ENCODE peak calls at places on chromosomes 16 and 17, in five cellular contexts. One of them, this sample, is unnamed.

GRCh38 chr17:46977348-46977747 is 1.7 kb downstream of the RPRML start:
- DNase-seq in BE2C: peak; percentile 84
- DNase-seq in activated CD4-positive, alpha-beta T cell treated with anti-CD3 and anti-CD28 coated beads, Interleukin-2, amount 10 ng/mL, durations not matched to agents 7 days and 5 days: no peak
- DNase-seq in HTR-8/SVneo: peak; percentile 62
- DNase-seq in HCEC 1CT: peak; percentile 57
- DNase-seq in this sample: peak; percentile 82

GRCh38 chr17:55454906-55455474 is 33.4 kb upstream of the MMD start:
- DNase-seq in BE2C: no peak
- DNase-seq in activated CD4-positive, alpha-beta T cell treated with anti-CD3 and anti-CD28 coated beads, Interleukin-2, amount 10 ng/mL, durations not matched to agents 7 days and 5 days: no peak
- DNase-seq in HTR-8/SVneo: peak; percentile 57
- DNase-seq in HCEC 1CT: peak; percentile 98
- DNase-seq in this sample: no peak

GRCh38 chr17:3556905-3557767 is 476 bp downstream of the TRPV3 start:
- DNase-seq in BE2C: no peak
- DNase-seq in activated CD4-positive, alpha-beta T cell treated with anti-CD3 and anti-CD28 coated beads, Interleukin-2, amount 10 ng/mL, durations not matched to agents 7 days and 5 days: no peak
- DNase-seq in HTR-8/SVneo: no peak
- DNase-seq in HCEC 1CT: no peak
- DNase-seq in this sample: no peak

GRCh38 chr17:79951361-79952264 is 84.1 kb downstream of the TBC1D16 start:
- DNase-seq in BE2C: peak; percentile 62
- DNase-seq in activated CD4-positive, alpha-beta T cell treated with anti-CD3 and anti-CD28 coated beads, Interleukin-2, amount 10 ng/mL, durations not matched to agents 7 days and 5 days: no peak
- DNase-seq in HTR-8/SVneo: no peak
- DNase-seq in HCEC 1CT: no peak
- DNase-seq in this sample: no peak

GRCh38 chr17:8143581-8144400 is 8.4 kb downstream of the PER1 start:
- DNase-seq in BE2C: no peak
- DNase-seq in activated CD4-positive, alpha-beta T cell treated with anti-CD3 and anti-CD28 coated beads, Interleukin-2, amount 10 ng/mL, durations not matched to agents 7 days and 5 days: no peak
- DNase-seq in HTR-8/SVneo: no peak
- DNase-seq in HCEC 1CT: no peak
- DNase-seq in this sample: no peak

GRCh38 chr17:82931696-82932060 is 91.9 kb upstream of the ZNF750 start:
- DNase-seq in BE2C: peak; percentile 34
- DNase-seq in activated CD4-positive, alpha-beta T cell treated with anti-CD3 and anti-CD28 coated beads, Interleukin-2, amount 10 ng/mL, durations not matched to agents 7 days and 5 days: no peak
- DNase-seq in HTR-8/SVneo: no peak
- DNase-seq in HCEC 1CT: peak; percentile 87
- DNase-seq in this sample: no peak

GRCh38 chr16:3458852-3459361 is 15.4 kb downstream of the NAA60 start:
- DNase-seq in BE2C: no peak
- DNase-seq in activated CD4-positive, alpha-beta T cell treated with anti-CD3 and anti-CD28 coated beads, Interleukin-2, amount 10 ng/mL, durations not matched to agents 7 days and 5 days: no peak
- DNase-seq in HTR-8/SVneo: no peak
- DNase-seq in HCEC 1CT: peak; percentile 14
- DNase-seq in this sample: no peak

GRCh38 chr16:87657621-87658192 is 55.4 kb downstream of the JPH3 start:
- DNase-seq in BE2C: no peak
- DNase-seq in activated CD4-positive, alpha-beta T cell treated with anti-CD3 and anti-CD28 coated beads, Interleukin-2, amount 10 ng/mL, durations not matched to agents 7 days and 5 days: peak; percentile 19
- DNase-seq in HTR-8/SVneo: peak; percentile 27
- DNase-seq in HCEC 1CT: no peak
- DNase-seq in this sample: no peak

GRCh38 chr17:41917192-41917591 is 1.6 kb downstream of the ACLY start:
- DNase-seq in BE2C: no peak
- DNase-seq in activated CD4-positive, alpha-beta T cell treated with anti-CD3 and anti-CD28 coated beads, Interleukin-2, amount 10 ng/mL, durations not matched to agents 7 days and 5 days: no peak
- DNase-seq in HTR-8/SVneo: no peak
- DNase-seq in HCEC 1CT: peak; percentile 26
- DNase-seq in this sample: no peak

GRCh38 chr17:79566251-79566955 is 44.4 kb downstream of the RBFOX3 start:
- DNase-seq in BE2C: no peak
- DNase-seq in activated CD4-positive, alpha-beta T cell treated with anti-CD3 and anti-CD28 coated beads, Interleukin-2, amount 10 ng/mL, durations not matched to agents 7 days and 5 days: no peak
- DNase-seq in HTR-8/SVneo: no peak
- DNase-seq in HCEC 1CT: no peak
- DNase-seq in this sample: no peak

GRCh38 chr17:49223517-49224197 is 6.9 kb downstream of the PHOSPHO1 start:
- DNase-seq in BE2C: peak; percentile 62
- DNase-seq in activated CD4-positive, alpha-beta T cell treated with anti-CD3 and anti-CD28 coated beads, Interleukin-2, amount 10 ng/mL, durations not matched to agents 7 days and 5 days: peak; percentile 63
- DNase-seq in HTR-8/SVneo: peak; percentile 86
- DNase-seq in HCEC 1CT: peak; percentile 15
- DNase-seq in this sample: peak; percentile 87

GRCh38 chr17:65482201-65482600 is 79.2 kb downstream of the AXIN2 start:
- DNase-seq in BE2C: no peak
- DNase-seq in activated CD4-positive, alpha-beta T cell treated with anti-CD3 and anti-CD28 coated beads, Interleukin-2, amount 10 ng/mL, durations not matched to agents 7 days and 5 days: no peak
- DNase-seq in HTR-8/SVneo: no peak
- DNase-seq in HCEC 1CT: no peak
- DNase-seq in this sample: no peak

GRCh38 chr16:89491974-89492687 is 1.8 kb upstream of the ANKRD11 start:
- DNase-seq in BE2C: peak; percentile 40
- DNase-seq in activated CD4-positive, alpha-beta T cell treated with anti-CD3 and anti-CD28 coated beads, Interleukin-2, amount 10 ng/mL, durations not matched to agents 7 days and 5 days: no peak
- DNase-seq in HTR-8/SVneo: no peak
- DNase-seq in HCEC 1CT: no peak
- DNase-seq in this sample: no peak

GRCh38 chr16:58057126-58057525 is 31.6 kb downstream of the MMP15 start:
- DNase-seq in BE2C: no peak
- DNase-seq in activated CD4-positive, alpha-beta T cell treated with anti-CD3 and anti-CD28 coated beads, Interleukin-2, amount 10 ng/mL, durations not matched to agents 7 days and 5 days: no peak
- DNase-seq in HTR-8/SVneo: no peak
- DNase-seq in HCEC 1CT: no peak
- DNase-seq in this sample: no peak

GRCh38 chr17:48102700-48103378 is 1.6 kb upstream of the CBX1 start:
- DNase-seq in BE2C: no peak
- DNase-seq in activated CD4-positive, alpha-beta T cell treated with anti-CD3 and anti-CD28 coated beads, Interleukin-2, amount 10 ng/mL, durations not matched to agents 7 days and 5 days: peak; percentile 55
- DNase-seq in HTR-8/SVneo: no peak
- DNase-seq in HCEC 1CT: no peak
- DNase-seq in this sample: no peak

This sample was measured in D341Med.